ENCODE peak calls at places on chromosomes 16 and 17, in eight cellular contexts. Q is brain microvascular endothelial cell, G is bronchial epithelial cell, W is HCT116, H is upper lobe of left lung, D is GM06990, C is lower lobe of right lung, B is testis. N is an unnamed sample.

GRCh38 chr17:7058831-7059447 is 15.0 kb upstream of the SLC16A11 start:
- DNase-seq in Q (peak), G (peak), W (no peak), H (no peak), D (no peak), C (no peak), B (no peak), N (no peak)

GRCh38 chr17:57929392-57929791 is 25.8 kb downstream of the CUEDC1 start:
- DNase-seq in Q (no peak), G (no peak), W (no peak), H (no peak), D (no peak), C (no peak), B (no peak), N (no peak)

GRCh38 chr16:75252049-75252864 is 833 bp upstream of the BCAR1 start:
- DNase-seq in Q (no peak), G (no peak), W (no peak), H (no peak), D (no peak), C (no peak), B (peak), N (no peak)

GRCh38 chr17:44159519-44160210 is 10.8 kb upstream of the ASB16 start:
- DNase-seq in Q (peak), G (no peak), W (no peak), H (no peak), D (no peak), C (no peak), B (no peak), N (no peak)

GRCh38 chr17:40427002-40427491 is 9.4 kb upstream of the TOP2A start:
- DNase-seq in Q (no peak), G (no peak), W (no peak), H (no peak), D (no peak), C (no peak), B (no peak), N (no peak)

GRCh38 chr17:42670199-42670924 is 6.4 kb downstream of the PLEKHH3 start:
- DNase-seq in Q (no peak), G (no peak), W (no peak), H (peak), D (peak), C (no peak), B (peak), N (no peak)

GRCh38 chr17:48873212-48873611 is 19.4 kb upstream of the ATP5MC1 start:
- DNase-seq in Q (no peak), G (no peak), W (no peak), H (no peak), D (no peak), C (no peak), B (no peak), N (no peak)

GRCh38 chr16:71428385-71428784 is 13.5 kb downstream of the TLE7 start:
- DNase-seq in Q (no peak), G (no peak), W (no peak), H (no peak), D (no peak), C (no peak), B (no peak), N (no peak)

GRCh38 chr17:18039535-18040286 is 503 bp downstream of the GID4 start:
- DNase-seq in Q (no peak), G (no peak), W (no peak), H (peak), D (no peak), C (peak), B (no peak), N (no peak)

GRCh38 chr17:68089881-68090280 is 54.3 kb downstream of the KPNA2 start:
- DNase-seq in Q (peak), G (peak), W (peak), H (no peak), D (no peak), C (peak), B (peak), N (no peak)

GRCh38 chr17:82237083-82237745 is 8.4 kb downstream of the SLC16A3 start:
- DNase-seq in Q (no peak), G (no peak), W (no peak), H (peak), D (peak), C (peak), B (no peak), N (no peak)

GRCh38 chr17:81711814-81712467 is at the start of gene SLC25A10:
- DNase-seq in Q (peak), G (peak), W (peak), H (peak), D (peak), C (peak), B (peak), N (no peak)

GRCh38 chr16:6483634-6484033 is 849.0 kb upstream of the RBFOX1 start:
- DNase-seq in Q (no peak), G (no peak), W (no peak), H (peak), D (no peak), C (no peak), B (no peak), N (no peak)

GRCh38 chr16:2016407-2016922 is 3.1 kb upstream of the NPW start:
- DNase-seq in Q (no peak), G (no peak), W (no peak), H (peak), D (no peak), C (no peak), B (no peak), N (no peak)

GRCh38 chr16:2022723-2023097 is 3.1 kb downstream of the NPW start:
- DNase-seq in Q (peak), G (no peak), W (no peak), H (no peak), D (no peak), C (no peak), B (peak), N (no peak)

GRCh38 chr16:2019919-2020831 is 590 bp downstream of the NPW start:
- DNase-seq in Q (no peak), G (no peak), W (no peak), H (peak), D (no peak), C (no peak), B (no peak), N (no peak)

GRCh38 chr16:2015947-2016208 is 3.7 kb upstream of the NPW start:
- DNase-seq in Q (no peak), G (no peak), W (no peak), H (no peak), D (no peak), C (no peak), B (no peak), N (no peak)

DNA sequence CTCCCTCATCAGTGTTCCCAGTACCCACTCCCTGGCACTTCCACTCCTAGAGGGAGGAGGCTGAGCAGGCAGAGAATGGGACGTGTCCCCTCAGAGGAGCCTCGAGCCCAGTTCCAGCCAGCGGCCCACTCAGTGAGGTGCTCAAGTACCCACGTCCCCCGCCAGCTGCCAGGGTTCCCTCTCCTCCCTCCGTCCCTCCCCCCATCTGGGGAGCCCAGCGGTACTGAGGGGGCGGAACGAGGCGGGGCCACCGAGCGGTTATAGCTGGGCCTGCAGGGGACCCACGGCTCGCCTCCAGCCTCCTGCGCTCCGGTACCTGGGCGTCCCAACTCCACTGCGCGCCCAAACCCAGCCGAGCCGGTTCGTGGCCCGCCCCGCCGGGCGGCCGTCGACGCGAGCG is at the start of gene NPW:
- DNase-seq in Q (no peak), G (no peak), W (no peak), H (no peak), D (no peak), C (no peak), B (no peak), N (no peak)
- H3K4me3 ChIP-seq in Q (peak), G (no peak), W (peak), H (no peak), D (no peak), C (no peak), B (no peak), N (peak)

GRCh38 chr17:77109159-77110005 is 31.4 kb upstream of the SEC14L1 start:
- DNase-seq in Q (no peak), G (no peak), W (no peak), H (no peak), D (no peak), C (no peak), B (no peak), N (no peak)
- TF ChIP-seq CTCF in Q (peak), G (no peak), W (no peak), H (no peak), D (no peak), C (no peak), B (no peak), N (no peak)

GRCh38 chr16:58027341-58028167 is 2.0 kb downstream of the MMP15 start:
- DNase-seq in Q (no peak), G (peak), W (peak), H (no peak), D (no peak), C (peak), B (peak), N (no peak)
- H3K4me3 ChIP-seq in Q (peak), G (peak), W (peak), H (peak), D (no peak), C (peak), B (peak), N (peak)

GRCh38 chr16:89383095-89384003 is 107.0 kb downstream of the ANKRD11 start:
- DNase-seq in Q (peak), G (peak), W (no peak), H (no peak), D (no peak), C (peak), B (peak), N (no peak)
- TF ChIP-seq CTCF in Q (peak), G (no peak), W (no peak), H (no peak), D (no peak), C (no peak), B (no peak), N (peak)

DNA sequence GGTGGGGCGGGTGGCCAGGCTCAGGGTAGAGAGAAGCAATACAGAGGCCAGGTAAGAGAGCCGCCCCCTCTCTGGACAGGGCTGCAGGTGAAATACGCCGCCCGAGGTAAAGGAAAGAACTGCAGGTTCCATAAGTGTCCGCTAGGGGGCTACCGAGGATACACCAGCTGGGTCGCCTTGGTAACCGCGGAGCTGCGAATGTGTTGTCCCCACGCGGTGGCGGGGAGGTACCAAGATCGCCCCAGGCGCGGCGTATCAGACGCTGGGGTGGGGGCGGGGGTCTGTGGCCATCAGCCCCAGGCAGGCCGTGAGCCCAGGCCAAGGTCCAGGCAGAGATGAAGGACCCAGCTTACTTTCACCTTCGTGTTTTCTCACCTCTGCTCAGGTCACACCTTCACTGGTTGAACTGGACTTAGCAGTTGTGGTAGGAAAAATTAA is 18.4 kb upstream of the ZFP90 start:
- DNase-seq in Q (peak), G (peak), W (peak), H (peak), D (peak), C (peak), B (peak), N (peak)
- H3K4me3 ChIP-seq in Q (peak), G (no peak), W (no peak), H (peak), D (peak), C (peak), B (peak), N (peak)

DNA sequence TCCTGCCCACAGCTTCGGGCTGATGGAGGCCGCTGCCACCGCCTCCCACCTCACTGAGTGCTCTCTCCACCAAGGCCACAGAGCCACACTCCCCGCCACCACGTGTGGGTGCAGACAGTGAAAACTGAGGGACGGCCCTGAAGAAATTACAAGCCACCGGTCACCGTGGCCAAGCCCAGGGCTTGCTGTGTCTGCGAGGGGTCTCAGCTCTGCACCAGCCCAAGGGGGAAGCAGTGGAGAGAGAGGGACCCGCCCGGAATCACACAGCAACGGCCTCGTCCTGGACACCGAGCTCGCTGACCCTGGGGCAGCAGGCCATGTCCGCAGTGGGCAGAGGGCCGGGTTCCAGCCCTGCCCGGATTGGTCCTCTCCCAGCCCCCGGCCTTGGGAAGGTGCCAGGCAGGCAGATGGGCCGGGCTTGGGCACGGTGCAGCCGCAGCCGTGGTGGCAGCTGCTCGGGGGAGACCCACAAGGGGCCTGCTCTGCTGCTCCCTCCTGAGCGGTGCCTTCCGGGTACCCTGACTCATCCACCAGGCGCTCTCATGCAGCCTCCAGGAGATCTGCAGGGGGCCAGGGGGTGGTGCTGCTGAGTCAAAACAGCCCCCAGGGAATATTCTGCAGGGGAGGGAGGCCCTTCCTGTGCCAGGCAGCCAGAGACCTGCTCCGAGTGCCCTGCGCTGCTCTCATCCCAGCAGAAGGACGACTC is 52.0 kb downstream of the CBFA2T3 start:
- DNase-seq in Q (peak), G (peak), W (peak), H (peak), D (no peak), C (no peak), B (no peak), N (peak)
- TF ChIP-seq CTCF in Q (peak), G (peak), W (peak), H (peak), D (peak), C (no peak), B (no peak), N (peak)

N was measured in astrocyte of the cerebellum.